ENCODE peak calls at places on chromosomes 6 and 20, in four cellular contexts. S, O, I and R are unnamed samples.

GRCh38 chr20:23415958-23416583 is 5.2 kb downstream of the NAPB start:
- DNase-seq in S (no peak), O (no peak), I (no peak), R (no peak)

GRCh38 chr6:26329763-26330511 is 35.1 kb upstream of the BTN3A2 start:
- DNase-seq in S (peak), O (peak), I (peak), R (peak)

GRCh38 chr20:8299921-8300320 is 167.9 kb downstream of the PLCB1 start:
- DNase-seq in S (no peak), O (no peak), I (peak), R (peak)

GRCh38 chr6:37617073-37617472 is 80.6 kb downstream of the MDGA1 start:
- DNase-seq in S (no peak), O (no peak), I (no peak), R (no peak)

GRCh38 chr20:46979603-46980241 is 85.1 kb downstream of the EYA2 start:
- DNase-seq in S (peak), O (no peak), I (no peak), R (no peak)

GRCh38 chr20:24163501-24163900 is 174.9 kb upstream of the GGTLC1 start:
- DNase-seq in S (no peak), O (no peak), I (no peak), R (peak)

GRCh38 chr6:29236634-29237033 is 64.9 kb upstream of the OR14J1 start:
- DNase-seq in S (no peak), O (no peak), I (no peak), R (no peak)

GRCh38 chr20:21262812-21263211 is 40.3 kb upstream of the XRN2 start:
- DNase-seq in S (no peak), O (no peak), I (no peak), R (no peak)

GRCh38 chr6:42316981-42317380 is 99.3 kb upstream of the MRPS10 start:
- DNase-seq in S (no peak), O (no peak), I (no peak), R (no peak)

GRCh38 chr6:25311251-25311910 is 32.2 kb downstream of the CARMIL1 start:
- DNase-seq in S (no peak), O (no peak), I (peak), R (peak)

GRCh38 chr6:127518710-127519468 is at the start of gene MTCL3:
- DNase-seq in S (peak), O (peak), I (peak), R (peak)